ENCODE peak calls at places on chromosomes 3 and 15, in six cellular contexts. B is neuronal stem cell, K is mesendoderm, Y is H1, I is mesenchymal stem cell, U is trophoblast cell. D is an unnamed sample.

GRCh38 chr3:186171528-186171927 is 62.6 kb upstream of the ETV5 start:
- DNase-seq in B (no peak), U (no peak), I (no peak), K (no peak), Y (no peak), D (no peak)

GRCh38 chr3:138941259-138941885 is 5.6 kb downstream of the FOXL2 start:
- DNase-seq in K (peak; percentile 83), Y (peak; percentile 88), I (peak; percentile 43), U (peak; percentile 76), B (peak; percentile 59), D (peak; percentile 33)

GRCh38 chr3:27324695-27325094 is 44.5 kb downstream of the NEK10 start:
- DNase-seq in U (no peak), B (no peak), Y (no peak), K (no peak), I (no peak), D (no peak)

GRCh38 chr15:99002226-99002625 is 5.4 kb downstream of the PGPEP1L start:
- DNase-seq in K (no peak), U (no peak), Y (no peak), B (no peak), I (no peak), D (no peak)

GRCh38 chr3:6444888-6445658 is 415.8 kb upstream of the GRM7 start:
- DNase-seq in I (no peak), B (no peak), K (no peak), U (peak; percentile 32), Y (no peak), D (no peak)

GRCh38 chr3:184140436-184140835 is 5.3 kb downstream of the EIF2B5 start:
- DNase-seq in B (no peak), I (no peak), K (no peak), Y (no peak), U (no peak), D (no peak)

GRCh38 chr3:50139308-50139707 is 15.8 kb upstream of the SEMA3F start:
- DNase-seq in Y (peak; percentile 67), I (no peak), K (peak; percentile 74), U (no peak), B (no peak), D (no peak)

GRCh38 chr15:101451886-101452285 is 37.6 kb downstream of the PCSK6 start:
- DNase-seq in Y (no peak), B (no peak), U (peak; percentile 75), I (no peak), K (no peak), D (no peak)

GRCh38 chr15:67109141-67110034 is 44.0 kb downstream of the SMAD3 start:
- DNase-seq in B (no peak), I (peak; percentile 99), Y (no peak), K (peak; percentile 65), U (peak; percentile 97), D (peak; percentile 99)

GRCh38 chr15:101386006-101386405 is 91.0 kb upstream of the SNRPA1 start:
- DNase-seq in K (no peak), Y (no peak), B (no peak), I (no peak), U (no peak), D (no peak)

GRCh38 chr15:74754593-74755215 is 6.1 kb downstream of the CYP1A2 start:
- DNase-seq in B (no peak), U (no peak), I (no peak), Y (no peak), K (no peak), D (no peak)

GRCh38 chr3:72255736-72256559 is 471.0 kb upstream of the PROK2 start:
- DNase-seq in B (no peak), Y (no peak), I (peak; percentile 40), K (peak; percentile 33), U (no peak), D (no peak)

GRCh38 chr3:5181479-5182141 is 5.9 kb upstream of the EDEM1 start:
- DNase-seq in K (no peak), Y (no peak), I (no peak), B (no peak), U (no peak), D (no peak)

GRCh38 chr3:146184616-146185015 is 23.6 kb upstream of the PLOD2 start:
- DNase-seq in U (peak; percentile 74), I (peak; percentile 42), Y (no peak), B (no peak), K (no peak), D (peak; percentile 45)

GRCh38 chr3:182735672-182736071 is 57.6 kb upstream of the ATP11B start:
- DNase-seq in K (no peak), B (no peak), I (no peak), U (no peak), Y (no peak), D (peak; percentile 47)

GRCh38 chr3:147162743-147163142 is 243.6 kb downstream of the ZIC4 start:
- DNase-seq in Y (no peak), U (no peak), K (no peak), I (no peak), B (no peak), D (no peak)

GRCh38 chr15:78093242-78094020 is 1.1 kb downstream of the SH2D7 start:
- DNase-seq in I (peak; percentile 94), K (no peak), B (no peak), U (no peak), Y (no peak), D (peak; percentile 95)

GRCh38 chr15:22778796-22779195 is 7.6 kb upstream of the NIPA1 start:
- DNase-seq in Y (no peak), U (peak; percentile 39), I (peak; percentile 49), B (no peak), K (peak; percentile 39), D (no peak)

GRCh38 chr3:111761309-111761795 is 97.7 kb upstream of the PHLDB2 start:
- DNase-seq in U (peak; percentile 97), Y (no peak), B (no peak), K (no peak), I (peak; percentile 75), D (peak; percentile 85)

DNA sequence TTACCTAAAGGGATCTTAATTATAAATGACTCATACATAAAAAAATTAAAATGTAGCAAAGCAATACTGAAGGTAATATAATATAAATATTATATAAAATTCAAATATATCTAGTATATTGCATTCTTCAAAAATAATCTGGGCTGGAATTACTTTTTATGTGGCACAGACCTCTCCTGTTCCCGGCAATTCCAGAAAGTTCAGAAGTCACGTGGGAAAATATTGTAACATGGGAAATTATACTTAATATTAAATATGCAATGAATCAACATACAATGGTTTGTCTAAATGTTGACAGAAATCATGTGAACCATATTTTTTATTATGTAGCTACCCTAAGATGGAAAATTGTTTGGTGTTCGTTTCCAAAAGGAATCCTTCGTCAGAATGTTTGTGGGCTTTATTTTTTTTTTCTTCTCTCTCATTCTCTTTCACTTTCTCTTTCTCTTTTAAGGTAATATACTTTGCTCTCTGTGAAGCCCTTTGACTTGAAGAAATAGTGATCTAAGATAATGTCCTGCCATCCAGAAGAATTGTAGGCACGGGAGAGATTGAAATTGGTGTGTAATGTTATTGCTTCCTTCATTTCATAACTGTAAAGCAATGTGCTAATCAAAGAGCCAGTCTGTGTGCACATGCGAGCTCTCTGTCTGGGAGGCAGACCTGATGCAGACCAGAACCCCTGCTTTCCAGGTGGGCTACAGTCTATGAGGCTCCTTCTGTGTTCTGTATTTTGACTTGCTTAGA is 559.4 kb downstream of the NR2F2 start:
- DNase-seq in B (no peak), K (no peak), Y (no peak), I (peak; percentile 48), U (peak; percentile 16), D (no peak)
- H3K4me3 ChIP-seq in B (no peak overlapping the region), K (no peak overlapping the region), Y (no peak overlapping the region), I (peak overlapping the region; percentile 74), U (no peak overlapping the region), D (no peak overlapping the region)

GRCh38 chr3:125916376-125916978 is 52.5 kb upstream of the ROPN1B start:
- DNase-seq in I (peak; percentile 95), K (peak; percentile 98), U (peak; percentile 89), Y (peak; percentile 97), B (peak; percentile 94), D (peak; percentile 91)
- H3K18ac ChIP-seq in I (no peak overlapping the region), K (peak overlapping the region; percentile 89), U (no peak overlapping the region), Y (no peak overlapping the region), B (peak overlapping the region; percentile 95), D (peak overlapping the region; percentile 50)

GRCh38 chr15:40065166-40065565 is 26.2 kb upstream of the SRP14 start:
- DNase-seq in K (no peak), U (no peak), B (no peak), Y (no peak), I (no peak), D (no peak)

GRCh38 chr15:40062816-40063562 is 24.0 kb upstream of the SRP14 start:
- DNase-seq in I (no peak), B (no peak), Y (no peak), U (no peak), K (no peak), D (no peak)

GRCh38 chr15:40066531-40066930 is 27.6 kb upstream of the SRP14 start:
- DNase-seq in Y (no peak), I (no peak), K (no peak), B (no peak), U (peak; percentile 36), D (no peak)

GRCh38 chr15:40063563-40064011 is 24.6 kb upstream of the SRP14 start:
- DNase-seq in Y (no peak), K (no peak), I (peak; percentile 52), B (no peak), U (peak; percentile 58), D (peak; percentile 50)

DNA sequence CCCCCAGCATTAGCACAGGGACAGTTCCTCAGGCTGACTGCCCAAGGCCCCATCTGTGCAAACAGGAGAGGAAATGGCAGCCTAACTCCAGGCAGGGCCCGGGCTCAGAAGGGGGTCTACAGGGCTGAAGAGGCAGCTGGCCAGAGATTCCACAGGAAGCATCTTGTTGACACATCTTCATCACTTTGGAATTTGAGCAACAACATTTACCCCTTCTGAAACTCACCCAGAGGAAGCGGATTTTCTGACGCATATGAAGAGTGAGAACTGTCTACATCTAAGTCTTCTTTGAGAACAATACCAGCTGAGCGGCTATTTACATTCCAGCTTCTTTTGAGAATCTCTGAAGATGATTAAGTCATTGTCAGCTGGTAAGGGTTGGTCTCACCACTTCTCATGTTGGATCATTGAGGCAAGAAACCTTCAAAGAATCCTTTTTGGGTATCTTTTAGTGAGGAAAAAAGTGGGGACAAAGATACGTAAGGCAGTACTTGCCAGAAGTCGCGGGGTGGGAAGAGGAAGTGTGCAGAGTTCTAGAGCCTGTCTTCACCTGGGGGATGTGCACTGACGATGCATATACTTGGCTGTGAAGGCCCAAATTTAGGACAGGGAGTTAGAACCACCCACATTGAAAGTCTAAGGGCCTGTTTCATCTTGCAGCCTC is 25.4 kb upstream of the SRP14 start:
- DNase-seq in B (no peak), K (peak; percentile 91), Y (no peak), I (peak; percentile 89), U (peak; percentile 51), D (peak; percentile 73)
- H3K27ac ChIP-seq in B (no peak overlapping the region), K (peak overlapping the region; percentile 64), Y (no peak overlapping the region), I (peak overlapping the region; percentile 88), U (no peak overlapping the region), D (peak overlapping the region; percentile 51)

GRCh38 chr3:66971245-66971644 is 26.9 kb upstream of the KBTBD8 start:
- DNase-seq in I (no peak), B (no peak), U (no peak), K (no peak), Y (no peak), D (no peak)

DNA sequence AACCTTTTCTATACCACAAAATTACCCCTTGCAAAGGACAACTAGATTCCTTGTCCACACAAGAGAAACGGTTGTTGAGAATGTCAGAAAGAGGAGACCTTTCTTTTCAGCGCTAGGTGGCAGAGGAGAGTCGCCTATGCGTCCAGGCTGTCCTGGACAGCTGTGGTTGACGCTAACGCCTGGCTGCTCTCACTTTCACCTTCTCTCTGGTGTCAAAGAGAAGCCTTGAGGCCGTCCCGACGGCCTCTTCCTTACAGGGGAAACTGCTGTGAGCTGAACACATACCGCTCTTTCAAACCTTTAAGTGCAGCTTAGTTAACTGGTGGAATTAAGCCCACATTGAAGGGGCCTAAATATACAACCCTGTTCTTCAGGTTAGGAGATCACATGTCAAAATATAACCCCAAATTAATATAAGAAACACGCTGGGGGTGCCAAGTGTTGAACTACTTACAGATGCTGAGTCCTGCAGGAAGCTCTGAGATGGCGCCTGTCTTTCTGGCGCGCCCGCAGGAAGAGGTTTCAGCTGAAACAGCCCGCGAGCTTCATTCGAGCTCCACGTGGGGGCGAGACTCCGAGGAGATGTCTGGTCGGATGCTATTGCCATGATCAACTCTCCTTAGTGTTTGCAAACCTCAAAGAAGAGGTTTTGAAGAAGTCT is 26.1 kb upstream of the KBTBD8 start:
- DNase-seq in B (peak; percentile 81), I (peak; percentile 75), K (peak; percentile 93), U (peak; percentile 89), Y (peak; percentile 80), D (peak; percentile 70)
- H3K4me3 ChIP-seq in B (no peak overlapping the region), I (peak overlapping the region; percentile 73), K (no peak overlapping the region), U (no peak overlapping the region), Y (no peak overlapping the region), D (peak overlapping the region; percentile 26)